ENCODE peak calls at places on chromosomes 7 and 10, in six cellular contexts. Q is erythroblast, L is anterior cingulate cortex, Z is ELR, G is activated T-cell treated with anti-CD3 and anti-CD28 coated beads for 48 hours, R is astrocyte of the hippocampus. V is an unnamed sample.
A peak's percentile ranks its signal among the peaks of the same experiment; 100 is the strongest.

GRCh38 chr7:79282051-79282694 is 171.3 kb downstream of the MAGI2 start:
- DNase-seq in Z (peak; percentile 81), Q (peak; percentile 46), R (peak; percentile 77), G (no peak), L (no peak), V (peak; percentile 48)

GRCh38 chr7:127847641-127848040 is 183.6 kb downstream of the LRRC4 start:
- DNase-seq in Z (no peak), L (no peak), Q (no peak), G (no peak), R (no peak), V (no peak)

GRCh38 chr7:18708204-18708603 is 212.7 kb downstream of the HDAC9 start:
- DNase-seq in Q (no peak), L (no peak), Z (no peak), G (no peak), R (no peak), V (no peak)

GRCh38 chr7:148303295-148304013 is 287.1 kb upstream of the C7orf33 start:
- DNase-seq in R (peak; percentile 61), G (no peak), Z (peak; percentile 40), Q (no peak), L (no peak), V (peak; percentile 90)

GRCh38 chr7:37285701-37286475 is 162.8 kb downstream of the ELMO1 start:
- DNase-seq in Z (no peak), L (no peak), Q (no peak), R (no peak), G (no peak), V (no peak)

GRCh38 chr10:103742779-103743178 is 112.6 kb downstream of the SH3PXD2A start:
- DNase-seq in Q (no peak), G (no peak), Z (no peak), L (no peak), R (no peak), V (no peak)

GRCh38 chr7:131241381-131241780 is 86.3 kb upstream of the MKLN1 start:
- DNase-seq in G (no peak), Q (no peak), R (no peak), Z (no peak), L (no peak), V (no peak)

GRCh38 chr10:125722811-125723210 is 3.3 kb downstream of the EDRF1 start:
- DNase-seq in Q (no peak), Z (no peak), G (no peak), L (no peak), R (no peak), V (no peak)

GRCh38 chr7:114973147-114973546 is 51.3 kb downstream of the MDFIC start:
- DNase-seq in L (no peak), G (no peak), R (peak; percentile 61), Z (no peak), Q (no peak), V (no peak)

GRCh38 chr7:111765936-111766643 is 203.8 kb upstream of the IMMP2L start:
- DNase-seq in R (no peak), Q (no peak), L (no peak), G (no peak), Z (no peak), V (no peak)

GRCh38 chr10:69202332-69202731 is 17.8 kb upstream of the HKDC1 start:
- DNase-seq in L (no peak), G (no peak), R (no peak), Z (no peak), Q (peak; percentile 71), V (no peak)

GRCh38 chr10:5594271-5595036 is 69.7 kb downstream of the CALML3 start:
- DNase-seq in L (no peak), Q (no peak), R (no peak), Z (peak; percentile 68), G (no peak), V (peak; percentile 66)

GRCh38 chr10:72466018-72466417 is 111.3 kb upstream of the DNAJB12 start:
- DNase-seq in R (no peak), L (no peak), Q (no peak), G (no peak), Z (peak; percentile 65), V (no peak)

GRCh38 chr7:100875356-100875751 is 451 bp downstream of the SRRT start:
- DNase-seq in L (no peak), R (peak; percentile 51), Q (peak; percentile 79), Z (peak; percentile 51), G (no peak), V (peak; percentile 45)

GRCh38 chr10:126705951-126706565 is 35.6 kb upstream of the C10orf90 start:
- DNase-seq in Z (no peak), R (peak; percentile 19), G (no peak), Q (no peak), L (no peak), V (no peak)

GRCh38 chr10:74892874-74893273 is 66.5 kb downstream of the KAT6B start:
- DNase-seq in L (no peak), R (no peak), Q (no peak), G (no peak), Z (no peak), V (no peak)

GRCh38 chr10:29063806-29064644 is 224.8 kb upstream of the LYZL1 start:
- DNase-seq in Z (peak; percentile 33), G (no peak), L (no peak), Q (no peak), R (peak; percentile 72), V (peak; percentile 81)